ENCODE peak calls at places on chromosomes 4 and X, in eight cellular contexts. L is left ventricle myocardium inferior; I is fibroblast of pulmonary artery; H is heart right ventricle; A is fibroblast of lung; T is fibroblast of the aortic adventitia; V is adrenal gland; F is CD4-positive, CD25-positive, alpha-beta regulatory T cell. K is an unnamed sample.

GRCh38 chr4:17510582-17510981 is 1.3 kb downstream of the QDPR start:
- DNase-seq in H (no peak), L (no peak), T (no peak), I (no peak), V (no peak), A (no peak), F (no peak), K (no peak)

GRCh38 chr4:175531405-175532091 is 280.5 kb downstream of the GPM6A start:
- DNase-seq in A (peak), H (no peak), V (no peak), T (peak), I (peak), F (no peak), L (no peak), K (no peak)

GRCh38 chrX:94743478-94743877 is 1069.5 kb downstream of the FAM133A start:
- DNase-seq in A (no peak), L (no peak), I (no peak), H (no peak), F (peak), V (no peak), T (no peak), K (peak)

GRCh38 chr4:183165371-183165770 is 66.3 kb downstream of the WWC2 start:
- DNase-seq in F (no peak), L (no peak), I (peak), T (peak), A (no peak), V (no peak), H (no peak), K (no peak)

GRCh38 chr4:74692973-74693372 is 101.3 kb downstream of the BTC start:
- DNase-seq in V (no peak), I (no peak), A (peak), F (no peak), H (no peak), T (peak), L (no peak), K (no peak)

GRCh38 chrX:28756175-28756574 is 168.9 kb downstream of the IL1RAPL1 start:
- DNase-seq in V (no peak), I (no peak), H (no peak), L (no peak), A (no peak), F (no peak), T (no peak), K (no peak)

GRCh38 chr4:16051132-16051531 is 32.7 kb downstream of the PROM1 start:
- DNase-seq in T (no peak), I (no peak), A (no peak), F (no peak), H (no peak), L (no peak), V (no peak), K (no peak)

GRCh38 chr4:119865789-119866188 is 200.9 kb downstream of the MAD2L1 start:
- DNase-seq in L (no peak), V (no peak), T (peak), H (no peak), F (no peak), I (no peak), A (peak), K (no peak)

GRCh38 chrX:102712967-102713677 is 874 bp downstream of the GPRASP2 start:
- DNase-seq in F (peak), V (peak), T (peak), I (peak), H (peak), A (peak), L (peak), K (no peak)

GRCh38 chrX:1592128-1592862 is 891 bp downstream of the AKAP17A start:
- DNase-seq in F (peak), I (peak), H (no peak), A (peak), V (no peak), L (no peak), T (peak), K (no peak)

GRCh38 chr4:15665738-15666365 is 10.7 kb upstream of the FBXL5 start:
- DNase-seq in A (no peak), I (peak), F (no peak), V (no peak), L (no peak), T (peak), H (peak), K (no peak)

GRCh38 chr4:169102011-169102410 is 92.0 kb upstream of the CBR4 start:
- DNase-seq in H (no peak), F (no peak), A (peak), I (no peak), L (no peak), V (no peak), T (peak), K (no peak)

GRCh38 chrX:19846995-19847790 is 40.2 kb downstream of the SH3KBP1 start:
- DNase-seq in I (peak), H (no peak), A (peak), L (peak), V (peak), F (no peak), T (peak), K (peak)

GRCh38 chrX:24767557-24767956 is 73.8 kb downstream of the POLA1 start:
- DNase-seq in H (no peak), F (no peak), I (no peak), A (no peak), T (no peak), L (no peak), V (no peak), K (no peak)

GRCh38 chrX:103531002-103531401 is 11.7 kb upstream of the RAB40A start:
- DNase-seq in I (peak), V (no peak), F (no peak), A (peak), L (no peak), T (peak), H (no peak), K (no peak)

GRCh38 chrX:151359931-151360871 is 36.8 kb upstream of the VMA21 start:
- DNase-seq in V (peak), F (peak), H (peak), I (peak), A (peak), L (no peak), T (peak), K (no peak)

GRCh38 chr4:149173241-149174013 is 642.2 kb downstream of the IQCM start:
- DNase-seq in I (no peak), F (no peak), L (no peak), T (no peak), V (no peak), H (no peak), A (peak), K (no peak)

GRCh38 chr4:127540497-127541026 is 92.2 kb upstream of the INTU start:
- DNase-seq in A (no peak), F (no peak), H (no peak), V (no peak), T (no peak), L (no peak), I (no peak), K (no peak)

GRCh38 chr4:75675004-75675531 is 1.9 kb upstream of the G3BP2 start:
- DNase-seq in V (no peak), L (no peak), F (no peak), I (no peak), A (no peak), T (no peak), H (no peak), K (no peak)

GRCh38 chrX:11435568-11435967 is 142.4 kb downstream of the AMELX start:
- DNase-seq in F (no peak), T (peak), L (no peak), A (peak), V (no peak), H (no peak), I (peak), K (no peak)

GRCh38 chr4:76088719-76089118 is 14.2 kb downstream of the ART3 start:
- DNase-seq in L (no peak), V (no peak), I (no peak), T (no peak), A (no peak), H (no peak), F (no peak), K (no peak)

GRCh38 chrX:139759637-139760036 is 51.7 kb upstream of the MCF2 start:
- DNase-seq in H (no peak), V (peak), A (peak), T (peak), F (peak), L (no peak), I (peak), K (no peak)

GRCh38 chr4:173500841-173501591 is 29.0 kb downstream of the HAND2 start:
- DNase-seq in V (no peak), T (no peak), F (peak), H (no peak), A (no peak), I (no peak), L (no peak), K (no peak)

DNA sequence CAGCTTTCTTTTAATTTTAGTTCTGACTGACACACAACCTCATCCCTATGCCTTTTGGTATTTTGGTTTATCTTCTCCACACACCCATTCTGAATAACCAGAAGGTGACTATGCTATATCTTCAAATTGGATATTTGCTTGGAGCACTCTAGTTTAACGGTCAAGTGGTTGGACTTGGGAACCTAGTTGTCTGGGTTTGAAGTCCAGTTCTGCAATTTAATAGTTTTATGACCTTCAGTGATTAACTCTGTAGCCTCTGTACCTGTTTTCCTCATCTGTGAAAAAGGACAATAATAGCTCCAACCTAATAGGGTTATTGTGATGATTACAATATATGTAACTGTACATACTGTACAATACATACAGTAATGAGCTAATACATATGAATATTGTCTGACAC is 20.0 kb downstream of the PPM1K start:
- DNase-seq in L (no peak), V (no peak), H (no peak), I (no peak), F (no peak), T (no peak), A (no peak), K (no peak)
- H3K4me3 ChIP-seq in L (no peak), V (no peak), H (no peak), I (no peak), F (no peak), T (no peak), A (no peak), K (no peak)

GRCh38 chr4:153766758-153767157 is 6.9 kb upstream of the RNF175 start:
- DNase-seq in I (no peak), T (no peak), H (no peak), F (no peak), A (no peak), L (no peak), V (no peak), K (no peak)

GRCh38 chr4:153773236-153773690 is 13.4 kb upstream of the RNF175 start:
- DNase-seq in V (no peak), A (peak), L (no peak), T (peak), I (no peak), H (no peak), F (no peak), K (no peak)

GRCh38 chr4:153765836-153766235 is 6.0 kb upstream of the RNF175 start:
- DNase-seq in F (no peak), I (no peak), V (no peak), L (no peak), H (no peak), T (no peak), A (no peak), K (no peak)

GRCh38 chr4:153776601-153777000 is 12.3 kb downstream of the SFRP2 start:
- DNase-seq in A (no peak), H (no peak), T (no peak), V (no peak), L (no peak), F (no peak), I (no peak), K (no peak)

GRCh38 chr4:153771058-153771457 is 11.2 kb upstream of the RNF175 start:
- DNase-seq in A (peak), H (no peak), I (peak), T (peak), L (no peak), V (no peak), F (no peak), K (no peak)
- H3K4me3 ChIP-seq in A (no peak), H (no peak), I (no peak), T (no peak), L (no peak), V (no peak), F (no peak), K (no peak)

DNA sequence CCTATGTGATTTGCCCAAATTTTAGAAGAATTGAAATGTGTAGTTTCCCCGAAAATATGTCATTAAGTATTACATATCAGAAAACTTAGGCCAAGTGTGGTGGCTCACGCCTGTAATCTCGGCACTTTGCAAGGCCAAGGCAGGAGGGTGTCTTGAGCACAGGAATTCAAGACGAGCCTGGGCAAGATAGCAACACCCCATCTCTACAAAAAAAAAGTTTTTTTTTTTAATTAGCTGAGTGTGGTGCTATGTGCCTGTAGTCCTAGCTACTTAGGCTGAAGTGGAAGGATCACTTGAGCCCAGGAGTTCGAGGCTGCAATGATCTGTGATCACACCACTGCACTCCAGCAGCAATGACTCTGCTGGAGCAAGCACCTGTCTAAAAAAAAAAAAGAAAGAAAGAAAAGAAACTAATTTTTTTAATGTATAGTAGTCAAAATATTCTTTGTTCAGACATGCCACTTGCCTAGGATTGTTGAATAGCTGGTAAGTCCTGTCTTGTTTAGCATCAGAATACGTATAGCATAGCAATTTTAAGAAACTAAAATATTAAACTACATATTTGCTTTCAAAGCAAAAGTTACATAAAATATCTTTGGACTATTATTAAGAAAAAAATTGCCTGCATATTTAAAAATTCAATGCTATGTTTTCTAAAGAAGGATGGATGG is 40.1 kb upstream of the GAB1 start:
- DNase-seq in T (no peak), F (no peak), H (no peak), V (no peak), L (no peak), I (no peak), A (no peak), K (no peak)
- H3K4me3 ChIP-seq in T (no peak), F (no peak), H (no peak), V (no peak), L (no peak), I (no peak), A (no peak), K (no peak)

DNA sequence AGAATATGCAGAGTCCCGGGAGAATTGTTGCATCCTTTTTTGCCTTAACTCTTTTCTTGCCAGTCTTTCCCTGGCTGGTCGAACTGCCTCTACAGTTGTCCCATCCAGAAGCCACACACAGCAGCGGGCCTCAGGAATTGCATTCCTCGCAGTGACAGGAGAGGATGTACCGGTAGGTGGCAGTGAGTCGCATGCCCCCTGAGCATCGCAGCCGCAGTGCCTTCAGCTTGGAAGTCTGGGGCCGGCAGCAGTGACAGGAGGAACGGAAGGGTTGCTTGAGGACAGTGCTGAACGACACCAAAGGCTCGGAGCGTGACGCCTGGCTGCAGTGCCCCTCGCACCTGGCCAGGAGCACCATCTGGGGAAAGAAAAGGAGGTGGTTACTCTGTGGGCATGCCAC is 23.5 kb downstream of the NDP start:
- DNase-seq in F (peak), I (no peak), H (no peak), L (peak), A (no peak), T (no peak), V (peak), K (no peak)
- H3K4me3 ChIP-seq in F (no peak), I (no peak), H (no peak), L (no peak), A (no peak), T (no peak), V (no peak), K (no peak)

GRCh38 chr4:86453044-86453501 is 93.2 kb upstream of the MAPK10 start:
- DNase-seq in L (peak), H (peak), I (peak), V (no peak), T (peak), F (no peak), A (peak), K (no peak)
- H3K4me3 ChIP-seq in L (peak), H (peak), I (peak), V (no peak), T (peak), F (no peak), A (peak), K (no peak)

GRCh38 chrX:48835524-48836329 is at the start of gene PCSK1N:
- DNase-seq in I (no peak), F (peak), V (no peak), L (no peak), H (no peak), A (no peak), T (no peak), K (no peak)
- H3K4me3 ChIP-seq in I (no peak), F (peak), V (no peak), L (peak), H (peak), A (no peak), T (peak), K (no peak)

DNA sequence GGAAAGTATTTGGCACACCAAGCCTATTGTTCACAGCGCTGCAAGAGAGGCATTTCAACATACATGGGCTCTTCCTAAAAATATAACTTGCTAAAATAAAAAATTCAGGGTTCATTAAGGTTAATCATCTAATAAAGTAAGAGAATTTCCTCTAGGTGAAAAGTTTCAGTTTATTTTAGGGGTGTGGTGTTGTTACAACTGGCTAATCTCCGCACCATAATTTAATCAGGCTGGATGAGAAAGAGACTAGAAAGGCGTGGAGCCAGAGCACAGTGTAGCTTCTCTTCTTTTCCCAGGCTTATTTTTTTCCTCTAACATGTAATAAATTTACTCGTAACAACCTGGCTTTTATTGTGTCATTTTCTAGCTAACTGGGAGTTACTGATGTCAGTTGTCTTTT is 47.9 kb downstream of the FHL1 start:
- DNase-seq in A (no peak), I (peak), L (no peak), V (no peak), H (no peak), F (no peak), T (peak), K (no peak)
- H3K4me3 ChIP-seq in A (no peak), I (no peak), L (no peak), V (no peak), H (no peak), F (no peak), T (no peak), K (no peak)

DNA sequence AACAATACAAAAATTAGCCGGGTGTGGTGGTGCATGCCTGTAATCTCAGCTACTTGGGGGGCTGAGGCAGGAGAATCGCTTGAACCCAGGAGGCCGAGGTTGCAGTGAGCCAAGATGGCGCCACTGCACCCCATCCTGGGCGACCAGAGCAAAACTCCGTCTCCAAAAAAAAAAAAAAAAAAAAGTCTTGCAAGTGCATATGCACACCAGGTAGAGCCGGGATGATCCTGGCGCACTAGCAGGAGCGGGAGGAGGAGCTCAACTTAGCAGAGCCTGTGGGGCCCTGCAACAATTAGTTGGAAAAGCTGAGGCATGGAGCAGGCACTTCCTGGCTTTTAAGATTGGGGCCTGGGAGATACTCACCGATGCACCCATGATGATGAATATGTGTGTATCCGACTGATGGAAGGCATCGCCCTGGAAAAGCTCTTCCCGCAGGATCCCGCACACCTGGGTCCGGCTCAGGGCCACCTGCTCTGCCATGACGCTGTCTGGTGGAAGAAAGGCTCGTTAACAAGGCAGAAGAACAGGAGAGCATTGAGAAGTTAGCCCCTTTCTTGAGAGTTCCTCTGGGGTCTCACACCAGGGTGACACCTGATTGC is 872 bp downstream of the G6PD start:
- DNase-seq in T (no peak), L (no peak), A (no peak), V (no peak), I (no peak), H (no peak), F (no peak), K (no peak)
- H3K4me3 ChIP-seq in T (peak), L (peak), A (peak), V (no peak), I (peak), H (peak), F (peak), K (peak)

GRCh38 chr4:65535128-65535527 is 135.2 kb downstream of the EPHA5 start:
- DNase-seq in I (no peak), H (no peak), T (peak), V (no peak), F (no peak), A (no peak), L (no peak), K (no peak)
- H3K4me3 ChIP-seq in I (no peak), H (no peak), T (no peak), V (no peak), F (no peak), A (no peak), L (no peak), K (no peak)

DNA sequence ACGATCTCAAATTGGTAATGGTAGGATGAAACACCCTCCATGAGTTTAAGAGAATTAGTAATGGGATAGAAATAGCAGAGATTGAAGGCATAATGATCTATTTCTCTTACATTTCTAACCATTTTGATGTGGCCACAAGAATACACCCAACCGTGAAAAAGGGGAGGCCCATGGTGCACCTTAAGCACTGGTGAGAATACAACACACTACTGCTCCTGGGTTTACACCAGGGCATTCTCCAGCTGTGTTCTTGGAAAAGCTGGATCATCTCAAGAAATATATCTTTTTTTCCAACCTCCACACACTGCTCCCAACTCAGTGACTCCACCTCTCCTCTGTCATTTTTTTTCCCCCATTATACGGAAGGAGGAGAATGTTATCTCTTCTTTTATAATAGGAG is 1.5 kb downstream of the QRFPR start:
- DNase-seq in V (no peak), F (no peak), T (no peak), L (no peak), A (no peak), H (no peak), I (no peak), K (no peak)
- H3K4me3 ChIP-seq in V (no peak), F (no peak), T (no peak), L (peak), A (no peak), H (peak), I (no peak), K (no peak)

K was measured in Jurkat, Clone E6-1.